ENCODE peak calls at places on chromosomes 13 and 19, in five cellular contexts. One of them, this sample, is unnamed.

GRCh38 chr13:19329365-19329764 is 147.7 kb upstream of the TUBA3C start:
- DNase-seq in epithelial cell of proximal tubule: no peak
- DNase-seq in lower leg skin: no peak
- DNase-seq in adrenal gland: no peak
- DNase-seq in bronchial epithelial cell: no peak
- DNase-seq in this sample: no peak

GRCh38 chr13:41533676-41534075 is 76.3 kb downstream of the RGCC start:
- DNase-seq in adrenal gland: no peak
- DNase-seq in bronchial epithelial cell: no peak
- DNase-seq in lower leg skin: peak; percentile 93
- DNase-seq in epithelial cell of proximal tubule: no peak
- DNase-seq in this sample: no peak

GRCh38 chr19:34804115-34804514 is 31.1 kb upstream of the ZNF599 start:
- DNase-seq in lower leg skin: no peak
- DNase-seq in adrenal gland: no peak
- DNase-seq in bronchial epithelial cell: no peak
- DNase-seq in epithelial cell of proximal tubule: no peak
- DNase-seq in this sample: no peak

GRCh38 chr13:69124996-69125395 is 982.6 kb upstream of the ATXN8OS start:
- DNase-seq in bronchial epithelial cell: peak; percentile 11
- DNase-seq in adrenal gland: no peak
- DNase-seq in epithelial cell of proximal tubule: no peak
- DNase-seq in lower leg skin: no peak
- DNase-seq in this sample: no peak

GRCh38 chr13:54248306-54248705 is 1219.7 kb downstream of the OLFM4 start:
- DNase-seq in epithelial cell of proximal tubule: no peak
- DNase-seq in adrenal gland: no peak
- DNase-seq in lower leg skin: no peak
- DNase-seq in bronchial epithelial cell: no peak
- DNase-seq in this sample: no peak

GRCh38 chr13:86689901-86690300 is 890.7 kb upstream of the SLITRK6 start:
- DNase-seq in bronchial epithelial cell: no peak
- DNase-seq in epithelial cell of proximal tubule: no peak
- DNase-seq in adrenal gland: no peak
- DNase-seq in lower leg skin: no peak
- DNase-seq in this sample: no peak

GRCh38 chr13:52461265-52461664 is 6.0 kb downstream of the CKAP2 start:
- DNase-seq in lower leg skin: no peak
- DNase-seq in epithelial cell of proximal tubule: no peak
- DNase-seq in adrenal gland: no peak
- DNase-seq in bronchial epithelial cell: no peak
- DNase-seq in this sample: no peak

GRCh38 chr19:10464456-10464855 is 38.7 kb downstream of the KEAP1 start:
- DNase-seq in adrenal gland: no peak
- DNase-seq in bronchial epithelial cell: no peak
- DNase-seq in epithelial cell of proximal tubule: no peak
- DNase-seq in lower leg skin: no peak
- DNase-seq in this sample: no peak

GRCh38 chr19:35935911-35936737 is at the start of gene LRFN3:
- DNase-seq in lower leg skin: peak; percentile 92
- DNase-seq in bronchial epithelial cell: peak; percentile 39
- DNase-seq in adrenal gland: peak; percentile 76
- DNase-seq in epithelial cell of proximal tubule: no peak
- DNase-seq in this sample: peak; percentile 90

GRCh38 chr19:2964874-2965273 is 12.5 kb upstream of the TLE6 start:
- DNase-seq in bronchial epithelial cell: no peak
- DNase-seq in lower leg skin: no peak
- DNase-seq in epithelial cell of proximal tubule: no peak
- DNase-seq in adrenal gland: no peak
- DNase-seq in this sample: no peak

GRCh38 chr13:98432638-98433037 is 144.3 kb downstream of the STK24 start:
- DNase-seq in bronchial epithelial cell: no peak
- DNase-seq in adrenal gland: no peak
- DNase-seq in lower leg skin: no peak
- DNase-seq in epithelial cell of proximal tubule: no peak
- DNase-seq in this sample: no peak

GRCh38 chr13:71661921-71662320 is 205.1 kb downstream of the DACH1 start:
- DNase-seq in lower leg skin: no peak
- DNase-seq in epithelial cell of proximal tubule: no peak
- DNase-seq in bronchial epithelial cell: no peak
- DNase-seq in adrenal gland: peak; percentile 4
- DNase-seq in this sample: peak; percentile 8

GRCh38 chr13:111225810-111226546 is 94.5 kb upstream of the TEX29 start:
- DNase-seq in epithelial cell of proximal tubule: no peak
- DNase-seq in bronchial epithelial cell: no peak
- DNase-seq in lower leg skin: no peak
- DNase-seq in adrenal gland: no peak
- DNase-seq in this sample: no peak

GRCh38 chr13:70893832-70894231 is 785.6 kb upstream of the KLHL1 start:
- DNase-seq in lower leg skin: no peak
- DNase-seq in bronchial epithelial cell: no peak
- DNase-seq in epithelial cell of proximal tubule: no peak
- DNase-seq in adrenal gland: no peak
- DNase-seq in this sample: no peak

GRCh38 chr13:21673592-21674270 is 2.9 kb downstream of the FGF9 start:
- DNase-seq in adrenal gland: peak; percentile 34
- DNase-seq in epithelial cell of proximal tubule: no peak
- DNase-seq in bronchial epithelial cell: no peak
- DNase-seq in lower leg skin: no peak
- DNase-seq in this sample: peak; percentile 64

GRCh38 chr13:63307239-63307638 is 1891.6 kb upstream of the PCDH20 start:
- DNase-seq in bronchial epithelial cell: no peak
- DNase-seq in adrenal gland: no peak
- DNase-seq in epithelial cell of proximal tubule: no peak
- DNase-seq in lower leg skin: no peak
- DNase-seq in this sample: no peak

DNA sequence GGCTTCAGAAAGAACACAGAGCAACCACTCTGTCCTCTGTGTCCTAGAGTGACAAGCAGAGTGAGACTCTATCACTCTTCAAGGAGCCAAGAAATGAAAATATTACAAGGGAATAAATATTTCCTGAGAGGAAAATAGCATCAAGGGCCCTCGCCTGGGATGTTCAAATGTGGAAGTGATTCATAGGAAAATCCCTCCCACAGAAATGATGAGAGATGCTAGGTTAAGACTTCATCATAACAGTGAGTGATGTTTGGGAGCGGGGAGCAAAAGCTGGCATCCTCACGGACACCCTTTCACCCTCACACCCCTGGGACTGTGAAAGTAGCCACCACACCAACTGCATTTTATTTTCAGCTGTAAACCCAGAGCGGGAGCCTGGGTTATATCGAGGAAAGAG is 54.9 kb downstream of the DLEU7 start:
- DNase-seq in bronchial epithelial cell: peak; percentile 7
- DNase-seq in lower leg skin: no peak
- DNase-seq in epithelial cell of proximal tubule: no peak
- DNase-seq in adrenal gland: no peak
- DNase-seq in this sample: no peak
- H3K4me3 ChIP-seq in bronchial epithelial cell: no peak overlapping the region
- H3K4me3 ChIP-seq in lower leg skin: no peak overlapping the region
- H3K4me3 ChIP-seq in epithelial cell of proximal tubule: no peak overlapping the region
- H3K4me3 ChIP-seq in adrenal gland: no peak overlapping the region
- H3K4me3 ChIP-seq in this sample: no peak overlapping the region

DNA sequence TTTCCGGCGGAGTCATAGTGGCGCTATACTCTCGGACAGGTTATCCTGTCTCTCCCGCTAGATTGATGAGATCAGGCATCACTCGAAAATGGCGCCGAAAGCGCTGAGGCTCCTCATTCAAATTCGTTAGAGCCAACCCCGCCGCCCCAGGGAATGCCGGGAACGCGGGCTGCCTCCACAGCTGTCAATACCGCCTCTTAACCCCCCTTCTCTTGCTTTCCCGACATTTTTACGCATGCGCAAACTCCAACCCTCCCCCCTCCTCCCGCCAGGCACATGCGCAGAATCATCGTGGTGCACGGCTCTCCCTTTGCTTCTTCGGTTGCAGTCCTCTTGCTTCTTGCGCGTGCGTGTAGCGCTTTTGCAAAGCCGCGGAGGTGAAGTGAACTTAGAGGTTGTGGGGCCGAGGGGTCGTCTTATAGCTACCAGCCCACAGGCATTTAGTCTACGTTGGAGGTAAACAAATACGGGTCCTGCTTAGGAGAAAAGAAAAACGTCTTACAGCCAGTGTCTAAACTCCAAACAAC is 66.7 kb downstream of the KCNRG start:
- DNase-seq in epithelial cell of proximal tubule: peak; percentile 87
- DNase-seq in adrenal gland: peak; percentile 98
- DNase-seq in lower leg skin: peak; percentile 99
- DNase-seq in bronchial epithelial cell: peak; percentile 97
- DNase-seq in this sample: peak; percentile 99
- TF ChIP-seq CTCF in epithelial cell of proximal tubule: no peak
- TF ChIP-seq CTCF in adrenal gland: no peak
- TF ChIP-seq CTCF in lower leg skin: no peak
- TF ChIP-seq CTCF in bronchial epithelial cell: peak; percentile 14
- TF ChIP-seq CTCF in this sample: no peak

GRCh38 chr19:18869231-18869575 is 26.8 kb downstream of the CERS1 start:
- DNase-seq in adrenal gland: no peak
- DNase-seq in lower leg skin: no peak
- DNase-seq in bronchial epithelial cell: no peak
- DNase-seq in epithelial cell of proximal tubule: no peak
- DNase-seq in this sample: no peak
- H3K4me3 ChIP-seq in adrenal gland: no peak overlapping the region
- H3K4me3 ChIP-seq in lower leg skin: no peak overlapping the region
- H3K4me3 ChIP-seq in bronchial epithelial cell: no peak overlapping the region
- H3K4me3 ChIP-seq in epithelial cell of proximal tubule: no peak overlapping the region
- H3K4me3 ChIP-seq in this sample: no peak overlapping the region

DNA sequence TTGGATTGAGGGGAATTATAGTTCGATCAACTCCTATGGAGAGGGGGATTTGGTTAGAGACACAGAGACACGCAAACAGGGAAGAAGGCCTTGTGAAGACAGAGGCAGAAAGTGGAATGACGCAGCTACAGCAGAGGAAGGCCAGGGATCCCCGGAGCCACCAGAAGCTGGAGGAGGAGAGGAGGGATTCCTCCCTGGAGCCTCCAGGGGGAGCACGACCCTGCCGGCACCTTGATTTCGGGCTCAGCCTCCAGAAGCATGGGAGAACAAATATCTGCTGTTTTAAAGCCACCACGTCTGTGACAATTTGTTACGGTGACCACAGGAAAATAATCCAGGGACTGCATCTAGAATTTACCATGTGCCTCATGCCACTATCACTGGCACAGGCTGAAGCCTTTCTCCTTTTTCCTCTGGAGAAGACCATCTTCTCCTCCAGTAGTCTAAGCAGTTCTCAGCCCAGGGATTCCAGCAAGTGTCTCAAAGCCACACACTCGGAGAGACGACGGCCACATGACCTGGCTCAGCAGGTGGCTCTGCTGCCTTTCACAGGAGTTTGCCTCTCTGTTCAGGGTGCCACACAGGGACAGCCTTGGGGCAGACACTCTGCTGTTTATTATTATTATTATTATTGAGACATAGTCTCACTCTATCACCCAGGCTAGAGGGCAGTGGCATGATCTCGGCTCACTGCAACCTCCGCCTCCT is 39.9 kb upstream of the CCNE1 start:
- DNase-seq in adrenal gland: peak; percentile 85
- DNase-seq in lower leg skin: no peak
- DNase-seq in epithelial cell of proximal tubule: no peak
- DNase-seq in bronchial epithelial cell: peak; percentile 18
- DNase-seq in this sample: peak; percentile 47
- TF ChIP-seq CTCF in adrenal gland: peak; percentile 74
- TF ChIP-seq CTCF in lower leg skin: no peak
- TF ChIP-seq CTCF in epithelial cell of proximal tubule: peak; percentile 77
- TF ChIP-seq CTCF in bronchial epithelial cell: peak; percentile 68
- TF ChIP-seq CTCF in this sample: peak; percentile 89

GRCh38 chr19:1322198-1322981 is 36.7 kb downstream of the EFNA2 start:
- DNase-seq in bronchial epithelial cell: no peak
- DNase-seq in adrenal gland: no peak
- DNase-seq in lower leg skin: no peak
- DNase-seq in epithelial cell of proximal tubule: no peak
- DNase-seq in this sample: no peak

GRCh38 chr19:1324249-1324791 is 38.6 kb downstream of the EFNA2 start:
- DNase-seq in bronchial epithelial cell: no peak
- DNase-seq in adrenal gland: no peak
- DNase-seq in epithelial cell of proximal tubule: no peak
- DNase-seq in lower leg skin: no peak
- DNase-seq in this sample: no peak

GRCh38 chr19:1325568-1326294 is 40.1 kb downstream of the EFNA2 start:
- DNase-seq in bronchial epithelial cell: no peak
- DNase-seq in adrenal gland: peak; percentile 13
- DNase-seq in lower leg skin: no peak
- DNase-seq in epithelial cell of proximal tubule: no peak
- DNase-seq in this sample: no peak

GRCh38 chr19:1327125-1327524 is 41.5 kb downstream of the EFNA2 start:
- DNase-seq in bronchial epithelial cell: no peak
- DNase-seq in epithelial cell of proximal tubule: no peak
- DNase-seq in adrenal gland: peak; percentile 32
- DNase-seq in lower leg skin: no peak
- DNase-seq in this sample: no peak

DNA sequence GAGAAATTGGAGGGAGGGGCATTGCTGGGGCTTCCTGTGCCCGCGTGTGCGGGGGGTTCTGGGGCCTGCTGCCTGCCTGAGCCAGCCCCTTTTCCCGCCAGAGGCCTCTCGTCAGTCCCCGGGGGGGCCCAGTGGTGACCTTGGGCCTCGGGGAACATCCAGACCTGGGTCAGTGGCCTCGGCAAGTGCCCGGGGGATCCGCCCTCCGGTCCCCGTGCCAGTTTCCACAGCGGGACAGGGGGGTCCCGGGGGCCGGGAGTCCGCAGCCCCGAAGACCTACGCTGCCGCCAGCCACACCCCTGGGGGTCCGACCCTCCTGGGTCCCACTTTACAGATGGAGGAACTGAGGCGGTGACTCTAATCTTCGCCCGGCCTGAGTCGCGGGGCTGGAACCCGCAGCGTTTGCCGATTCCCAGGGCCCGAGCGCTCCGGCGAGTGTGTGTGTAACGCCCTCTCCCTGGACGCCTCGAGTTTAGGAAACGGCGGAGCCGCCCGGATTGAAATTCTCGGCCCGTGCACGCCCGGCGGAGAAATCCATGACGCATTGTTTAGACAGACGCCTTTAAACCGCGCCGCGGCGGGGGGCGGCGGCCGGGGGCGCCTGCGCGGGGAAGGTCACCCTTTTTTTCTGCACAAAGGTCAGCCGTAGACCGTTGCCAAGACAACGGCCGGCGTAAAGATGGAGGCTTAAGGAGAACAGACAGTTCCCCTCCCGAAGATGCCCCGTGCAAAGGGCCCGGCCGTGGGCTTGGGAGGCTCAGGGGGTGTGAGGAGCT is 39.3 kb downstream of the EFNA2 start:
- DNase-seq in epithelial cell of proximal tubule: no peak
- DNase-seq in adrenal gland: peak; percentile 73
- DNase-seq in lower leg skin: peak; percentile 94
- DNase-seq in bronchial epithelial cell: peak; percentile 70
- DNase-seq in this sample: peak; percentile 88
- H3K4me3 ChIP-seq in epithelial cell of proximal tubule: peak overlapping the region; percentile 43
- H3K4me3 ChIP-seq in adrenal gland: no peak overlapping the region
- H3K4me3 ChIP-seq in lower leg skin: no peak overlapping the region
- H3K4me3 ChIP-seq in bronchial epithelial cell: peak overlapping the region; percentile 32
- H3K4me3 ChIP-seq in this sample: peak overlapping the region; percentile 47

This sample was measured in foreskin fibroblast.